ENCODE peak calls at places on chromosomes 6 and 20, in four cellular contexts. One of them, this sample, is unnamed.

GRCh38 chr20:31837896-31838397 is 7.5 kb downstream of the FOXS1 start:
- DNase-seq in BE2C: no peak
- DNase-seq in DMS53: no peak
- DNase-seq in mesothelial cell of epicardium: no peak
- DNase-seq in this sample: no peak

GRCh38 chr20:47353224-47353696 is 3.2 kb downstream of the ZMYND8 start:
- DNase-seq in BE2C: no peak
- DNase-seq in DMS53: no peak
- DNase-seq in mesothelial cell of epicardium: no peak
- DNase-seq in this sample: no peak

GRCh38 chr6:50791900-50792508 is 26.7 kb upstream of the TFAP2B start:
- DNase-seq in BE2C: peak
- DNase-seq in DMS53: peak
- DNase-seq in mesothelial cell of epicardium: no peak
- DNase-seq in this sample: no peak

GRCh38 chr20:44398303-44398702 is 42.8 kb downstream of the HNF4A start:
- DNase-seq in BE2C: no peak
- DNase-seq in DMS53: no peak
- DNase-seq in mesothelial cell of epicardium: no peak
- DNase-seq in this sample: no peak

GRCh38 chr20:32610897-32611218 is 25.7 kb upstream of the NOL4L start:
- DNase-seq in BE2C: no peak
- DNase-seq in DMS53: no peak
- DNase-seq in mesothelial cell of epicardium: no peak
- DNase-seq in this sample: no peak

GRCh38 chr20:37670426-37670825 is 23.4 kb upstream of the CTNNBL1 start:
- DNase-seq in BE2C: peak
- DNase-seq in DMS53: peak
- DNase-seq in mesothelial cell of epicardium: no peak
- DNase-seq in this sample: no peak

GRCh38 chr20:43939762-43940121 is 25.1 kb downstream of the TOX2 start:
- DNase-seq in BE2C: no peak
- DNase-seq in DMS53: no peak
- DNase-seq in mesothelial cell of epicardium: no peak
- DNase-seq in this sample: no peak

GRCh38 chr6:104575536-104575935 is 284.2 kb downstream of the HACE1 start:
- DNase-seq in BE2C: no peak
- DNase-seq in DMS53: no peak
- DNase-seq in mesothelial cell of epicardium: no peak
- DNase-seq in this sample: no peak

GRCh38 chr20:9200620-9201019 is 131.7 kb downstream of the PLCB4 start:
- DNase-seq in BE2C: no peak
- DNase-seq in DMS53: peak
- DNase-seq in mesothelial cell of epicardium: no peak
- DNase-seq in this sample: no peak

GRCh38 chr20:21516180-21516567 is 2.3 kb upstream of the NKX2-2 start:
- DNase-seq in BE2C: no peak
- DNase-seq in DMS53: no peak
- DNase-seq in mesothelial cell of epicardium: no peak
- DNase-seq in this sample: no peak

GRCh38 chr6:2173203-2173961 is 72.0 kb downstream of the GMDS start:
- DNase-seq in BE2C: no peak
- DNase-seq in DMS53: no peak
- DNase-seq in mesothelial cell of epicardium: no peak
- DNase-seq in this sample: no peak

GRCh38 chr6:126110494-126111270 is 124.3 kb downstream of the TRMT11 start:
- DNase-seq in BE2C: no peak
- DNase-seq in DMS53: no peak
- DNase-seq in mesothelial cell of epicardium: no peak
- DNase-seq in this sample: no peak

GRCh38 chr6:56868687-56869086 is 86.2 kb upstream of the BEND6 start:
- DNase-seq in BE2C: no peak
- DNase-seq in DMS53: peak
- DNase-seq in mesothelial cell of epicardium: no peak
- DNase-seq in this sample: no peak

GRCh38 chr20:10225439-10226080 is 6.9 kb downstream of the SNAP25 start:
- DNase-seq in BE2C: peak
- DNase-seq in DMS53: peak
- DNase-seq in mesothelial cell of epicardium: no peak
- DNase-seq in this sample: no peak

GRCh38 chr20:2946988-2947961 is 74.0 kb downstream of the PTPRA start:
- DNase-seq in BE2C: no peak
- DNase-seq in DMS53: no peak
- DNase-seq in mesothelial cell of epicardium: no peak
- DNase-seq in this sample: no peak

GRCh38 chr6:155523821-155524238 is 68.2 kb upstream of the NOX3 start:
- DNase-seq in BE2C: no peak
- DNase-seq in DMS53: no peak
- DNase-seq in mesothelial cell of epicardium: no peak
- DNase-seq in this sample: no peak

GRCh38 chr6:33417127-33417902 is 592 bp downstream of the CUTA start:
- DNase-seq in BE2C: no peak
- DNase-seq in DMS53: peak
- DNase-seq in mesothelial cell of epicardium: no peak
- DNase-seq in this sample: no peak

GRCh38 chr6:5059036-5059896 is 25.9 kb upstream of the PPP1R3G start:
- DNase-seq in BE2C: no peak
- DNase-seq in DMS53: peak
- DNase-seq in mesothelial cell of epicardium: no peak
- DNase-seq in this sample: no peak

GRCh38 chr6:12369781-12370262 is 79.7 kb downstream of the EDN1 start:
- DNase-seq in BE2C: no peak
- DNase-seq in DMS53: peak
- DNase-seq in mesothelial cell of epicardium: no peak
- DNase-seq in this sample: no peak

GRCh38 chr20:2101057-2101934 is at the start of gene STK35:
- DNase-seq in BE2C: no peak
- DNase-seq in DMS53: peak
- DNase-seq in mesothelial cell of epicardium: no peak
- DNase-seq in this sample: no peak

GRCh38 chr6:130794010-130794675 is 33.1 kb upstream of the SMLR1 start:
- DNase-seq in BE2C: no peak
- DNase-seq in DMS53: no peak
- DNase-seq in mesothelial cell of epicardium: no peak
- DNase-seq in this sample: no peak

This sample was measured in T-cell.